ENCODE peak calls at places on chromosomes 11 and 22, in eight cellular contexts. X is T-cell; U is stimulated activated CD4-positive, alpha-beta T cell treated with anti-CD3 and anti-CD28 coated beads, Interleukin-12 subunit alpha, Interleukin-12 subunit beta, amount 100 ng/mL, for 24 hours; Y is NCI-H524; T is transverse colon; K is amniotic stem cell; J is amygdala; A is CD4-positive, alpha-beta memory T cell. P is an unnamed sample.
A peak's percentile ranks its signal among the peaks of the same experiment; 100 is the strongest.

GRCh38 chr11:9796854-9797253 is 133.0 kb downstream of the SWAP70 start:
- DNase-seq in X (no peak), U (no peak), Y (no peak), T (no peak), K (no peak), J (no peak), A (no peak), P (no peak)

GRCh38 chr22:30668306-30668655 is 606 bp upstream of the DUSP18 start:
- DNase-seq in X (no peak), U (no peak), Y (no peak), T (no peak), K (no peak), J (no peak), A (no peak), P (no peak)

GRCh38 chr22:45083659-45084305 is 74.0 kb upstream of the PHF21B start:
- DNase-seq in X (no peak), U (no peak), Y (peak; percentile 76), T (no peak), K (no peak), J (no peak), A (no peak), P (peak; percentile 78)

GRCh38 chr22:49306632-49306975 is 521.1 kb downstream of the BRD1 start:
- DNase-seq in X (no peak), U (no peak), Y (no peak), T (no peak), K (no peak), J (no peak), A (no peak), P (no peak)

GRCh38 chr11:116838321-116839084 is 1.1 kb upstream of the APOA1 start:
- DNase-seq in X (no peak), U (no peak), Y (no peak), T (no peak), K (no peak), J (no peak), A (no peak), P (no peak)

GRCh38 chr22:49259870-49260615 is 567.6 kb downstream of the BRD1 start:
- DNase-seq in X (no peak), U (no peak), Y (no peak), T (no peak), K (no peak), J (no peak), A (no peak), P (no peak)

GRCh38 chr11:44634401-44635281 is 69.2 kb downstream of the CD82 start:
- DNase-seq in X (no peak), U (no peak), Y (peak; percentile 79), T (peak; percentile 51), K (no peak), J (peak; percentile 78), A (no peak), P (peak; percentile 51)

GRCh38 chr11:101478587-101479375 is 105.0 kb downstream of the TRPC6 start:
- DNase-seq in X (no peak), U (no peak), Y (peak; percentile 44), T (no peak), K (no peak), J (no peak), A (no peak), P (no peak)

GRCh38 chr11:9765320-9766101 is 101.6 kb downstream of the SWAP70 start:
- DNase-seq in X (no peak), U (no peak), Y (peak; percentile 30), T (no peak), K (peak; percentile 23), J (no peak), A (no peak), P (no peak)

GRCh38 chr11:11290354-11290753 is 62.7 kb downstream of the CSNK2A3 start:
- DNase-seq in X (no peak), U (no peak), Y (no peak), T (no peak), K (no peak), J (no peak), A (no peak), P (no peak)

GRCh38 chr11:67615455-67616430 is 9.0 kb downstream of the NDUFV1 start:
- DNase-seq in X (peak; percentile 42), U (no peak), Y (peak; percentile 41), T (peak; percentile 55), K (no peak), J (no peak), A (peak; percentile 42), P (no peak)

GRCh38 chr11:117510646-117511045 is 183.0 kb downstream of the CEP164 start:
- DNase-seq in X (no peak), U (no peak), Y (no peak), T (no peak), K (no peak), J (no peak), A (no peak), P (no peak)

GRCh38 chr11:119424276-119424675 is 1.3 kb upstream of the THY1 start:
- DNase-seq in X (no peak), U (no peak), Y (no peak), T (no peak), K (no peak), J (no peak), A (no peak), P (no peak)

GRCh38 chr11:70060611-70061293 is 17.4 kb upstream of the ANO1 start:
- DNase-seq in X (no peak), U (no peak), Y (no peak), T (no peak), K (no peak), J (no peak), A (no peak), P (no peak)

GRCh38 chr11:1533342-1533725 is 38.7 kb downstream of the DUSP8 start:
- DNase-seq in X (no peak), U (no peak), Y (no peak), T (no peak), K (no peak), J (no peak), A (no peak), P (no peak)

GRCh38 chr11:122743949-122744876 is 88.7 kb downstream of the UBASH3B start:
- DNase-seq in X (peak; percentile 56), U (peak; percentile 65), Y (no peak), T (peak; percentile 61), K (no peak), J (no peak), A (peak; percentile 79), P (no peak)

GRCh38 chr11:121482231-121483129 is 29.7 kb upstream of the SORL1-AS1 start:
- DNase-seq in X (peak; percentile 47), U (peak; percentile 31), Y (no peak), T (peak; percentile 24), K (no peak), J (no peak), A (peak; percentile 68), P (no peak)

GRCh38 chr11:3674189-3674588 is 3.0 kb upstream of the CHRNA10 start:
- DNase-seq in X (no peak), U (no peak), Y (no peak), T (no peak), K (no peak), J (no peak), A (no peak), P (no peak)

GRCh38 chr11:5274340-5274739 is 4.6 kb upstream of the HBE1 start:
- DNase-seq in X (no peak), U (no peak), Y (no peak), T (no peak), K (no peak), J (no peak), A (no peak), P (no peak)

GRCh38 chr11:110177057-110177397 is 83.8 kb downstream of the ZC3H12C start:
- DNase-seq in X (no peak), U (no peak), Y (no peak), T (no peak), K (no peak), J (no peak), A (no peak), P (no peak)

GRCh38 chr22:45226681-45227186 is 14.0 kb downstream of the KIAA0930 start:
- DNase-seq in X (no peak), U (no peak), Y (no peak), T (no peak), K (no peak), J (peak; percentile 68), A (no peak), P (no peak)

GRCh38 chr11:64743591-64744543 is at the start of gene RASGRP2:
- DNase-seq in X (peak; percentile 86), U (no peak), Y (peak; percentile 32), T (peak; percentile 84), K (no peak), J (peak; percentile 34), A (peak; percentile 87), P (peak; percentile 12)

GRCh38 chr22:19483481-19484244 is 3.9 kb downstream of the CDC45 start:
- DNase-seq in X (no peak), U (no peak), Y (no peak), T (no peak), K (no peak), J (no peak), A (no peak), P (no peak)

GRCh38 chr11:17771841-17772401 is 37.3 kb downstream of the KCNC1 start:
- DNase-seq in X (no peak), U (no peak), Y (no peak), T (no peak), K (no peak), J (no peak), A (no peak), P (no peak)

GRCh38 chr11:69962152-69962551 is 116.0 kb upstream of the ANO1 start:
- DNase-seq in X (no peak), U (no peak), Y (no peak), T (peak; percentile 29), K (no peak), J (no peak), A (no peak), P (no peak)

GRCh38 chr11:62593434-62594044 is 2.2 kb upstream of the TUT1 start:
- DNase-seq in X (peak; percentile 76), U (no peak), Y (peak; percentile 59), T (peak; percentile 87), K (no peak), J (peak; percentile 54), A (peak; percentile 76), P (peak; percentile 28)

GRCh38 chr11:78000193-78000592 is 5.7 kb upstream of the INTS4 start:
- DNase-seq in X (peak; percentile 47), U (no peak), Y (peak; percentile 76), T (peak; percentile 23), K (peak; percentile 55), J (peak; percentile 6), A (peak; percentile 43), P (peak; percentile 71)

GRCh38 chr11:33452806-33453205 is 195.6 kb downstream of the HIPK3 start:
- DNase-seq in X (no peak), U (no peak), Y (no peak), T (no peak), K (peak; percentile 86), J (no peak), A (no peak), P (no peak)

GRCh38 chr11:2664886-2665746 is 34.7 kb downstream of the KCNQ1OT1 start:
- DNase-seq in X (no peak), U (no peak), Y (no peak), T (no peak), K (no peak), J (no peak), A (no peak), P (no peak)

GRCh38 chr11:590997-591396 is 14.7 kb downstream of the PHRF1 start:
- DNase-seq in X (no peak), U (no peak), Y (no peak), T (no peak), K (no peak), J (no peak), A (no peak), P (no peak)

GRCh38 chr11:67489203-67489859 is 6.5 kb downstream of the AIP start:
- DNase-seq in X (no peak), U (no peak), Y (no peak), T (peak; percentile 47), K (no peak), J (no peak), A (no peak), P (no peak)

GRCh38 chr22:37979782-37980181 is 4.6 kb downstream of the SOX10 start:
- DNase-seq in X (no peak), U (no peak), Y (no peak), T (no peak), K (no peak), J (no peak), A (no peak), P (no peak)

GRCh38 chr11:70040869-70041501 is 37.1 kb upstream of the ANO1 start:
- DNase-seq in X (no peak), U (no peak), Y (no peak), T (no peak), K (no peak), J (no peak), A (no peak), P (no peak)